ENCODE peak calls at places on chromosomes 13 and 19, in seven cellular contexts. One of them, this sample, is unnamed.

GRCh38 chr19:1923319-1923718 is 17.7 kb upstream of the CSNK1G2 start:
- DNase-seq in stimulated activated CD4-positive, alpha-beta T cell treated with anti-CD3 and anti-CD28 coated beads, Interleukin-2, amount 100 ng/mL, for 48 hours: no peak
- DNase-seq in IMR-90: no peak
- DNase-seq in T-helper 1 cell: peak
- DNase-seq in NCI-H446 treated with DMSO at 0.1 percent for 48 hours: no peak
- DNase-seq in bronchial epithelial cell: no peak
- DNase-seq in tibial nerve: no peak
- DNase-seq in this sample: no peak

GRCh38 chr19:41367848-41368301 is 3.9 kb upstream of the B9D2 start:
- DNase-seq in stimulated activated CD4-positive, alpha-beta T cell treated with anti-CD3 and anti-CD28 coated beads, Interleukin-2, amount 100 ng/mL, for 48 hours: no peak
- DNase-seq in IMR-90: peak
- DNase-seq in T-helper 1 cell: no peak
- DNase-seq in NCI-H446 treated with DMSO at 0.1 percent for 48 hours: no peak
- DNase-seq in bronchial epithelial cell: peak
- DNase-seq in tibial nerve: no peak
- DNase-seq in this sample: no peak

GRCh38 chr13:106029901-106030300 is 505.6 kb downstream of the EFNB2 start:
- DNase-seq in stimulated activated CD4-positive, alpha-beta T cell treated with anti-CD3 and anti-CD28 coated beads, Interleukin-2, amount 100 ng/mL, for 48 hours: no peak
- DNase-seq in IMR-90: no peak
- DNase-seq in T-helper 1 cell: no peak
- DNase-seq in NCI-H446 treated with DMSO at 0.1 percent for 48 hours: no peak
- DNase-seq in bronchial epithelial cell: no peak
- DNase-seq in tibial nerve: no peak
- DNase-seq in this sample: no peak

GRCh38 chr13:103883152-103883551 is 816.9 kb upstream of the SLC10A2 start:
- DNase-seq in stimulated activated CD4-positive, alpha-beta T cell treated with anti-CD3 and anti-CD28 coated beads, Interleukin-2, amount 100 ng/mL, for 48 hours: no peak
- DNase-seq in IMR-90: peak
- DNase-seq in T-helper 1 cell: no peak
- DNase-seq in NCI-H446 treated with DMSO at 0.1 percent for 48 hours: peak
- DNase-seq in bronchial epithelial cell: peak
- DNase-seq in tibial nerve: peak
- DNase-seq in this sample: peak

GRCh38 chr19:6278740-6279619 is 795 bp downstream of the MLLT1 start:
- DNase-seq in stimulated activated CD4-positive, alpha-beta T cell treated with anti-CD3 and anti-CD28 coated beads, Interleukin-2, amount 100 ng/mL, for 48 hours: no peak
- DNase-seq in IMR-90: no peak
- DNase-seq in T-helper 1 cell: no peak
- DNase-seq in NCI-H446 treated with DMSO at 0.1 percent for 48 hours: no peak
- DNase-seq in bronchial epithelial cell: no peak
- DNase-seq in tibial nerve: no peak
- DNase-seq in this sample: no peak

GRCh38 chr19:2949939-2950285 is 5.1 kb upstream of the ZNF77 start:
- DNase-seq in stimulated activated CD4-positive, alpha-beta T cell treated with anti-CD3 and anti-CD28 coated beads, Interleukin-2, amount 100 ng/mL, for 48 hours: no peak
- DNase-seq in IMR-90: peak
- DNase-seq in T-helper 1 cell: no peak
- DNase-seq in NCI-H446 treated with DMSO at 0.1 percent for 48 hours: no peak
- DNase-seq in bronchial epithelial cell: peak
- DNase-seq in tibial nerve: peak
- DNase-seq in this sample: no peak

GRCh38 chr13:27605610-27606200 is 14.6 kb downstream of the LNX2 start:
- DNase-seq in stimulated activated CD4-positive, alpha-beta T cell treated with anti-CD3 and anti-CD28 coated beads, Interleukin-2, amount 100 ng/mL, for 48 hours: no peak
- DNase-seq in IMR-90: peak
- DNase-seq in T-helper 1 cell: no peak
- DNase-seq in NCI-H446 treated with DMSO at 0.1 percent for 48 hours: no peak
- DNase-seq in bronchial epithelial cell: peak
- DNase-seq in tibial nerve: no peak
- DNase-seq in this sample: no peak

GRCh38 chr13:33207616-33207964 is 78.0 kb downstream of the STARD13 start:
- DNase-seq in stimulated activated CD4-positive, alpha-beta T cell treated with anti-CD3 and anti-CD28 coated beads, Interleukin-2, amount 100 ng/mL, for 48 hours: no peak
- DNase-seq in IMR-90: peak
- DNase-seq in T-helper 1 cell: no peak
- DNase-seq in NCI-H446 treated with DMSO at 0.1 percent for 48 hours: peak
- DNase-seq in bronchial epithelial cell: peak
- DNase-seq in tibial nerve: no peak
- DNase-seq in this sample: no peak

GRCh38 chr19:51889934-51890333 is 2.2 kb upstream of the ZNF577 start:
- DNase-seq in stimulated activated CD4-positive, alpha-beta T cell treated with anti-CD3 and anti-CD28 coated beads, Interleukin-2, amount 100 ng/mL, for 48 hours: no peak
- DNase-seq in IMR-90: no peak
- DNase-seq in T-helper 1 cell: no peak
- DNase-seq in NCI-H446 treated with DMSO at 0.1 percent for 48 hours: no peak
- DNase-seq in bronchial epithelial cell: no peak
- DNase-seq in tibial nerve: no peak
- DNase-seq in this sample: no peak

GRCh38 chr19:17949956-17950309 is 17.0 kb upstream of the KCNN1 start:
- DNase-seq in stimulated activated CD4-positive, alpha-beta T cell treated with anti-CD3 and anti-CD28 coated beads, Interleukin-2, amount 100 ng/mL, for 48 hours: no peak
- DNase-seq in IMR-90: no peak
- DNase-seq in T-helper 1 cell: no peak
- DNase-seq in NCI-H446 treated with DMSO at 0.1 percent for 48 hours: no peak
- DNase-seq in bronchial epithelial cell: no peak
- DNase-seq in tibial nerve: no peak
- DNase-seq in this sample: no peak

GRCh38 chr19:32269831-32270230 is 75.6 kb upstream of the ZNF507 start:
- DNase-seq in stimulated activated CD4-positive, alpha-beta T cell treated with anti-CD3 and anti-CD28 coated beads, Interleukin-2, amount 100 ng/mL, for 48 hours: no peak
- DNase-seq in IMR-90: no peak
- DNase-seq in T-helper 1 cell: no peak
- DNase-seq in NCI-H446 treated with DMSO at 0.1 percent for 48 hours: no peak
- DNase-seq in bronchial epithelial cell: no peak
- DNase-seq in tibial nerve: no peak
- DNase-seq in this sample: no peak

GRCh38 chr19:39390460-39390758 is 497 bp downstream of the PAF1 start:
- DNase-seq in stimulated activated CD4-positive, alpha-beta T cell treated with anti-CD3 and anti-CD28 coated beads, Interleukin-2, amount 100 ng/mL, for 48 hours: no peak
- DNase-seq in IMR-90: no peak
- DNase-seq in T-helper 1 cell: peak
- DNase-seq in NCI-H446 treated with DMSO at 0.1 percent for 48 hours: no peak
- DNase-seq in bronchial epithelial cell: peak
- DNase-seq in tibial nerve: no peak
- DNase-seq in this sample: peak

GRCh38 chr19:19032420-19033175 is 719 bp downstream of the SUGP2 start:
- DNase-seq in stimulated activated CD4-positive, alpha-beta T cell treated with anti-CD3 and anti-CD28 coated beads, Interleukin-2, amount 100 ng/mL, for 48 hours: peak
- DNase-seq in IMR-90: peak
- DNase-seq in T-helper 1 cell: peak
- DNase-seq in NCI-H446 treated with DMSO at 0.1 percent for 48 hours: peak
- DNase-seq in bronchial epithelial cell: peak
- DNase-seq in tibial nerve: peak
- DNase-seq in this sample: peak

GRCh38 chr19:40467007-40467565 is 285 bp downstream of the SPTBN4 start:
- DNase-seq in stimulated activated CD4-positive, alpha-beta T cell treated with anti-CD3 and anti-CD28 coated beads, Interleukin-2, amount 100 ng/mL, for 48 hours: no peak
- DNase-seq in IMR-90: no peak
- DNase-seq in T-helper 1 cell: no peak
- DNase-seq in NCI-H446 treated with DMSO at 0.1 percent for 48 hours: no peak
- DNase-seq in bronchial epithelial cell: no peak
- DNase-seq in tibial nerve: no peak
- DNase-seq in this sample: no peak

GRCh38 chr13:79307866-79308298 is 98.2 kb downstream of the RBM26 start:
- DNase-seq in stimulated activated CD4-positive, alpha-beta T cell treated with anti-CD3 and anti-CD28 coated beads, Interleukin-2, amount 100 ng/mL, for 48 hours: no peak
- DNase-seq in IMR-90: peak
- DNase-seq in T-helper 1 cell: no peak
- DNase-seq in NCI-H446 treated with DMSO at 0.1 percent for 48 hours: no peak
- DNase-seq in bronchial epithelial cell: peak
- DNase-seq in tibial nerve: no peak
- DNase-seq in this sample: no peak

GRCh38 chr13:113584205-113584869 is at the start of gene TFDP1:
- DNase-seq in stimulated activated CD4-positive, alpha-beta T cell treated with anti-CD3 and anti-CD28 coated beads, Interleukin-2, amount 100 ng/mL, for 48 hours: peak
- DNase-seq in IMR-90: peak
- DNase-seq in T-helper 1 cell: peak
- DNase-seq in NCI-H446 treated with DMSO at 0.1 percent for 48 hours: peak
- DNase-seq in bronchial epithelial cell: peak
- DNase-seq in tibial nerve: peak
- DNase-seq in this sample: no peak

GRCh38 chr13:113939129-113939904 is 34.6 kb downstream of the C13orf46 start:
- DNase-seq in stimulated activated CD4-positive, alpha-beta T cell treated with anti-CD3 and anti-CD28 coated beads, Interleukin-2, amount 100 ng/mL, for 48 hours: no peak
- DNase-seq in IMR-90: no peak
- DNase-seq in T-helper 1 cell: no peak
- DNase-seq in NCI-H446 treated with DMSO at 0.1 percent for 48 hours: no peak
- DNase-seq in bronchial epithelial cell: no peak
- DNase-seq in tibial nerve: no peak
- DNase-seq in this sample: no peak

GRCh38 chr19:4624733-4625362 is 14.5 kb upstream of the TNFAIP8L1 start:
- DNase-seq in stimulated activated CD4-positive, alpha-beta T cell treated with anti-CD3 and anti-CD28 coated beads, Interleukin-2, amount 100 ng/mL, for 48 hours: no peak
- DNase-seq in IMR-90: peak
- DNase-seq in T-helper 1 cell: no peak
- DNase-seq in NCI-H446 treated with DMSO at 0.1 percent for 48 hours: no peak
- DNase-seq in bronchial epithelial cell: peak
- DNase-seq in tibial nerve: no peak
- DNase-seq in this sample: no peak

GRCh38 chr13:59178344-59178743 is 985.4 kb downstream of the DIAPH3 start:
- DNase-seq in stimulated activated CD4-positive, alpha-beta T cell treated with anti-CD3 and anti-CD28 coated beads, Interleukin-2, amount 100 ng/mL, for 48 hours: no peak
- DNase-seq in IMR-90: peak
- DNase-seq in T-helper 1 cell: no peak
- DNase-seq in NCI-H446 treated with DMSO at 0.1 percent for 48 hours: no peak
- DNase-seq in bronchial epithelial cell: no peak
- DNase-seq in tibial nerve: no peak
- DNase-seq in this sample: no peak

GRCh38 chr13:42086582-42086981 is 38.1 kb downstream of the DGKH start:
- DNase-seq in stimulated activated CD4-positive, alpha-beta T cell treated with anti-CD3 and anti-CD28 coated beads, Interleukin-2, amount 100 ng/mL, for 48 hours: no peak
- DNase-seq in IMR-90: no peak
- DNase-seq in T-helper 1 cell: no peak
- DNase-seq in NCI-H446 treated with DMSO at 0.1 percent for 48 hours: no peak
- DNase-seq in bronchial epithelial cell: no peak
- DNase-seq in tibial nerve: no peak
- DNase-seq in this sample: no peak

GRCh38 chr19:35269425-35270117 is 809 bp downstream of the USF2 start:
- DNase-seq in stimulated activated CD4-positive, alpha-beta T cell treated with anti-CD3 and anti-CD28 coated beads, Interleukin-2, amount 100 ng/mL, for 48 hours: peak
- DNase-seq in IMR-90: peak
- DNase-seq in T-helper 1 cell: peak
- DNase-seq in NCI-H446 treated with DMSO at 0.1 percent for 48 hours: peak
- DNase-seq in bronchial epithelial cell: peak
- DNase-seq in tibial nerve: peak
- DNase-seq in this sample: peak

This sample was measured in gastrocnemius medialis.